ENCODE peak calls at places on chromosomes 2 and 18, in six cellular contexts. V is Calu3, T is M059J, B is ovary, E is AG04450, H is KBM-7. M is an unnamed sample.
A peak's percentile ranks its signal among the peaks of the same experiment; 100 is the strongest.

GRCh38 chr2:148989882-148990493 is 48.5 kb upstream of the LYPD6B start:
- DNase-seq in V (peak; percentile 65), T (peak; percentile 74), B (peak; percentile 43), E (peak; percentile 44), H (peak; percentile 87), M (peak; percentile 52)

GRCh38 chr2:239543696-239544095 is 142.9 kb upstream of the HDAC4 start:
- DNase-seq in V (no peak), T (no peak), B (no peak), E (no peak), H (no peak), M (peak; percentile 37)

GRCh38 chr2:160194351-160194750 is 5.7 kb downstream of the ITGB6 start:
- DNase-seq in V (no peak), T (peak; percentile 68), B (no peak), E (no peak), H (no peak), M (no peak)

GRCh38 chr2:176269319-176270099 is at the start of gene MTX2:
- DNase-seq in V (peak; percentile 86), T (peak; percentile 63), B (peak; percentile 68), E (peak; percentile 18), H (peak; percentile 87), M (peak; percentile 78)

GRCh38 chr2:54899576-54900200 is 150.6 kb downstream of the RTN4 start:
- DNase-seq in V (peak; percentile 25), T (peak; percentile 62), B (no peak), E (peak; percentile 18), H (peak; percentile 42), M (no peak)

GRCh38 chr2:195356026-195356425 is 301.0 kb upstream of the SLC39A10 start:
- DNase-seq in V (no peak), T (no peak), B (no peak), E (no peak), H (no peak), M (no peak)

GRCh38 chr2:154402138-154402714 is 296.3 kb upstream of the KCNJ3 start:
- DNase-seq in V (no peak), T (no peak), B (no peak), E (no peak), H (peak; percentile 21), M (no peak)

GRCh38 chr2:217451634-217452033 is 551.2 kb downstream of the TNS1 start:
- DNase-seq in V (peak; percentile 57), T (peak; percentile 88), B (peak; percentile 42), E (peak; percentile 73), H (no peak), M (no peak)

GRCh38 chr2:128505150-128505490 is 186.5 kb upstream of the HS6ST1 start:
- DNase-seq in V (no peak), T (no peak), B (no peak), E (no peak), H (no peak), M (no peak)

GRCh38 chr2:240398711-240399267 is 36.7 kb upstream of the GPC1 start:
- DNase-seq in V (no peak), T (no peak), B (peak; percentile 6), E (no peak), H (no peak), M (no peak)

GRCh38 chr18:77116201-77117080 is 16.1 kb downstream of the MBP start:
- DNase-seq in V (no peak), T (no peak), B (no peak), E (no peak), H (no peak), M (no peak)

GRCh38 chr2:148455791-148456190 is 188.8 kb upstream of the EPC2 start:
- DNase-seq in V (no peak), T (peak; percentile 11), B (no peak), E (no peak), H (no peak), M (no peak)

GRCh38 chr2:45964226-45964841 is 312.9 kb downstream of the PRKCE start:
- DNase-seq in V (peak; percentile 96), T (peak; percentile 99), B (peak; percentile 43), E (peak; percentile 55), H (peak; percentile 17), M (no peak)

GRCh38 chr18:24968233-24968775 is 383.7 kb downstream of the ZNF521 start:
- DNase-seq in V (no peak), T (no peak), B (no peak), E (no peak), H (no peak), M (no peak)